ENCODE peak calls at places on chromosomes 11 and 22, in eight cellular contexts. I, B, X, F, O, Z, P and A are unnamed samples.

GRCh38 chr11:76672431-76673163 is 2.0 kb upstream of the LRRC32 start:
- DNase-seq in I (peak; percentile 59), B (no peak), X (no peak), F (peak; percentile 64), O (no peak), Z (no peak), P (no peak), A (peak; percentile 50)

GRCh38 chr11:65448418-65449196 is 26.0 kb downstream of the NEAT1 start:
- DNase-seq in I (no peak), B (no peak), X (peak; percentile 77), F (no peak), O (peak; percentile 69), Z (peak; percentile 64), P (no peak), A (no peak)

GRCh38 chr22:29992341-29993275 is 87.7 kb upstream of the HORMAD2 start:
- DNase-seq in I (no peak), B (peak; percentile 13), X (peak; percentile 23), F (no peak), O (peak; percentile 68), Z (peak; percentile 13), P (no peak), A (no peak)

GRCh38 chr11:62251698-62252097 is 9.7 kb downstream of the SCGB1D2 start:
- DNase-seq in I (no peak), B (no peak), X (no peak), F (no peak), O (no peak), Z (no peak), P (no peak), A (no peak)

GRCh38 chr11:121421149-121421906 is 30.8 kb upstream of the SORL1 start:
- DNase-seq in I (no peak), B (no peak), X (peak; percentile 24), F (no peak), O (peak; percentile 25), Z (no peak), P (no peak), A (no peak)

GRCh38 chr11:122882809-122883681 is 486 bp downstream of the JHY start:
- DNase-seq in I (peak; percentile 51), B (peak; percentile 35), X (peak; percentile 88), F (peak; percentile 51), O (peak; percentile 91), Z (peak; percentile 55), P (peak; percentile 67), A (peak; percentile 53)

GRCh38 chr11:17528906-17529813 is 15.1 kb downstream of the USH1C start:
- DNase-seq in I (no peak), B (no peak), X (no peak), F (no peak), O (no peak), Z (no peak), P (no peak), A (no peak)

GRCh38 chr22:30933457-30933856 is 35.1 kb downstream of the MORC2 start:
- DNase-seq in I (no peak), B (no peak), X (no peak), F (no peak), O (no peak), Z (no peak), P (no peak), A (no peak)

GRCh38 chr11:105432241-105432995 is 177.5 kb upstream of the GRIA4 start:
- DNase-seq in I (no peak), B (no peak), X (no peak), F (no peak), O (no peak), Z (no peak), P (no peak), A (no peak)

GRCh38 chr11:8098361-8098760 is 17.4 kb downstream of the TUB start:
- DNase-seq in I (no peak), B (no peak), X (peak; percentile 89), F (no peak), O (peak; percentile 61), Z (peak; percentile 77), P (no peak), A (no peak)

GRCh38 chr22:20867179-20868099 is 8.6 kb downstream of the SNAP29 start:
- DNase-seq in I (peak; percentile 89), B (no peak), X (peak; percentile 33), F (no peak), O (no peak), Z (peak; percentile 46), P (no peak), A (no peak)

GRCh38 chr11:65446446-65447277 is 24.1 kb downstream of the NEAT1 start:
- DNase-seq in I (no peak), B (no peak), X (peak; percentile 65), F (no peak), O (peak; percentile 48), Z (peak; percentile 53), P (no peak), A (no peak)

DNA sequence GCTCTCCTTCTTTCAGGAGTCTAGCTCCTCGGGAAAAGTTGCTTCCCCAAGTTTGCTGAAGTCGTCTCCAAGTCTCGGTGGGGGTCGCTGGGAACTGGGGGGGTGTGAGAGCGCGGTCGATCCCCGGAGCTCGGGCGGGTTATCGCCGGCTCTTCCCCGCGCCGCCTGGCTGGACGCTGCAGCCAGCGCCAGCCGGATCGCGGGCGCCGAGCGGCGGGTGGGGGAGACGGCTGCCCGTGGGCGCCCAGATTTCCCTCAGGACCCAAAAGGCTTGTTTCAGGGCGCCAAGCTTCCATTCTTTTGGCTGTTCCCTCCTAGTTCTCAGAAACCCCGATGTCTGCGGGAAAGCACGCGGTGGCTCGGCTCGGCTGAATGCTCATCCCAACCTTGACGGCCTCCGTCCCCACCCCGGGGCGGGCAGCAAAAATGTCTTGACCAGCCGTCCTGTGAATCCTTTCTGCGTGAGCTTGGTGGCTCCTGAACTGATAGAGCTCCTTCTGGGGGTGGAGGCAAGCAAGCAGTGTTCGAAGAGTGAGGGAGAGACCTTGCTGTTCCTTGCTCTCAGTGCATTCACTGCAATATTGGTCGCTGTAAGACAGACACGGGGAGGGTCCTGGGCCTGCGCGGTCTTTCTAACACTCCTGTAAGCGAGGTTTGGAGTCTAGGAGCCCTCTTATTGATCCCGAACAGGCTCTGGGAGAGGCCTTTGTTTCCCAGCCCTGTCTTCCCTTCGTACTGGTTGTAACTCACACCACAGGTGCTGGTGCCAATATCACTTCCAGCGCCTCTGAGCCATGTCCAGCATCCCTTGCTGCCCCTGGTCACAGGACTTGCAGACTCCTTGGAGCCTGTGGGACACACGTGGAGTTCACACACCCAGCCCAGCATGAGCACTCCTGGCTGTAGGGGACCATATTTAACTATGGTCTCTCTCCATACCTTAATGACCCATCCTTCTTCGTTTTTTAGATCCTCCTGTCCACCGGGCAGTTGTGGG is 1.8 kb downstream of the ZBTB16 start:
- DNase-seq in I (no peak), B (no peak), X (peak; percentile 57), F (no peak), O (no peak), Z (no peak), P (no peak), A (no peak)
- H3K4me3 ChIP-seq in I (peak overlapping the region; percentile 84), B (peak overlapping the region; percentile 14), X (peak overlapping the region; percentile 74), F (peak overlapping the region; percentile 70), O (peak overlapping the region; percentile 56), Z (peak overlapping the region; percentile 68), P (peak overlapping the region; percentile 85), A (peak overlapping the region; percentile 70)

DNA sequence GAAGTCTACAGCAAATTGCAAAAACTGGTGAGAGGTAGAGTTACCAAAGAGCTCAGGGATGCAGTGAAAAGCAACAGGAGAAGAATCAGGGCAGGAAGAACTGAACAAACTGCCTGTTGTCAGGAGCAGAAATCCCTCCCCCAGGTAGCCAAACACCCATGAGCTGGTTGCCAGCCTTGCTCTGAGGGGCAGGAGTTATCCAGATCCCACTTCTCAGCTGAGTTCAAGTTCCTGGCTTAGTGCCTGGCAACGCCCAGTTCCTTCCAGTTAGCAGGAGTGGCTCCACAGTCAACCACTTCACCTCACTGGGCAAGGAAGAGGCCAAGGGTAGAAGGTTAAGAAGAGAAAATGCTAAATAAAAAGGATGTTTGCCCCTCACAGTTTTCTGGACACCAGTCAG is 1.9 kb upstream of the MPZL2 start:
- DNase-seq in I (no peak), B (no peak), X (no peak), F (no peak), O (no peak), Z (no peak), P (no peak), A (no peak)
- H3K27me3 ChIP-seq in I (no peaks in the 10 kb centered on the region), B (peaks cover 62% of the 10 kb centered on the region), X (peaks cover 53% of the 10 kb centered on the region), F (no peaks in the 10 kb centered on the region), O (peaks cover 36% of the 10 kb centered on the region), Z (peaks cover 26% of the 10 kb centered on the region), P (no peaks in the 10 kb centered on the region), A (no peaks in the 10 kb centered on the region)

DNA sequence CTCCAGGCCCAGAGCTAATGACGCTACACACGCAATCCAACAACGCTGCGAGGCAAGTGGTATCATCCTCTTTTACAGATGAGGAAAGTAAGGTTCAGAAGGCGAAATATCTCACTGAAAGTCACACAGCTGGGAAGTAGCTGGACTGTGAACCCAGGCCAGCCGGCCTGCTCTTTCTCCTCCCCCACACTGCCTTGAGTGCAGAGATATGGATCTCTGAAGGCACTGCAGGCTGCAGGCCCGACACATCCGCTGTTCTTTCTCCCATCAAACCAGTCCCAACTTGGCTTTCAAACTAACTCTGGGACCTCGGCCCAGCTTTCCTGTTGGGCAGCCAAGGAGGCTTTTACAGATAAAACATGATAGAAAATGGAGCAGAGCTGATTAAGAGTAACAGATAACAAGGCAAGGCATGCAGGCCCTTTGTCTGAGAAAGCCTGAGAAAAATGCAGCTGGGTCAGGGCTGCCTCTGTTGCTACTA is 64.0 kb upstream of the PTPRJ start:
- DNase-seq in I (no peak), B (no peak), X (no peak), F (no peak), O (peak; percentile 77), Z (no peak), P (no peak), A (no peak)
- H3K4me1 ChIP-seq in I (peaks cover 16% of the 10 kb centered on the region), B (peaks cover 7% of the 10 kb centered on the region), X (peaks cover 24% of the 10 kb centered on the region), F (peaks cover 49% of the 10 kb centered on the region), O (peaks cover 13% of the 10 kb centered on the region), Z (peaks cover 11% of the 10 kb centered on the region), P (no peaks in the 10 kb centered on the region), A (peaks cover 39% of the 10 kb centered on the region)

DNA sequence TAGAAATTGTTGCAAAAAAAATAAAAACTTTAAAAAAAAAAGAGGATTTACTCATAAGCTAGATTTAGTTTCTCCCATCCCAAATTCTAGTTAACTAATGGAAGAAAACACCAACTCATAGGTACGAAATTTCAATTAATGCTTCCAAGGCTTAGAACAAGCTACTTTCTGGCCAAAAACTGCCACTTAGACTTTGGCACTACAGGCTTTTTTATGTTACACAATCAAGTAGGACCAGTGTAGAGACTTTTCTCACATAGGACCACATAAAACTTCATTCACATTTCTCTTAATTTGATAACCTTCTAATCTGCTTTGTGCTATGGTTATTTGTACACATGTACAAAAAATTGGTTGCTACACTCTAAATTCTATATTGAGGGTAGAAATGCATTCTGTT is 3.1 kb downstream of the ST13 start:
- DNase-seq in I (no peak), B (no peak), X (peak; percentile 11), F (no peak), O (no peak), Z (no peak), P (no peak), A (no peak)
- H3K4me3 ChIP-seq in I (no peak overlapping the region), B (peak overlapping the region; percentile 10), X (peak overlapping the region; percentile 100), F (no peak overlapping the region), O (peak overlapping the region; percentile 5), Z (no peak overlapping the region), P (no peak overlapping the region), A (no peak overlapping the region)

DNA sequence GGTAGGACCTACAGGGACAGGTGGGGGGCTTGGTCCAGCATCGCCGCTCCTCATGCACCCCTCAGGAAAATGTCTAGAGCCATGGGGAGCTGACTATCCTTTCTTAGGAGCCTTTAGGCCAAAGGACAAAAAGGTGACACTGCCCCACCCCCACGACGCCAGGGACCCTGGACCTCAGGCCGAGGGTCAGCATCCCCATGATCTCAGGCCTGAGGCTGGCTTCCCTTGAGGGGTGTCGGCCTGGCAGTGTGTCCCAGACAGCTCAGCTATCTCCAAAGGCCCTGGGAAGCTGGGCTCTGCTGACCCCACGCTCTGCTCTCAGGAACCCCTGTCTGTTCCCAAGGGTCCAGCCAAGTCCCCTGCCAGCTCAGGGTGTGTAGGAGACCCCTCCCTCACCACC is 16.3 kb downstream of the MRGPRG start:
- DNase-seq in I (no peak), B (no peak), X (no peak), F (no peak), O (no peak), Z (no peak), P (no peak), A (no peak)
- H3K27me3 ChIP-seq in I (peaks cover 74% of the 10 kb centered on the region), B (peaks cover 43% of the 10 kb centered on the region), X (peaks cover 24% of the 10 kb centered on the region), F (no peaks in the 10 kb centered on the region), O (peaks cover 28% of the 10 kb centered on the region), Z (peaks cover 80% of the 10 kb centered on the region), P (no peaks in the 10 kb centered on the region), A (no peaks in the 10 kb centered on the region)